ENCODE peak calls at places on chromosomes 13 and 19, in ten cellular contexts. X is naive thymus-derived CD8-positive, alpha-beta T cell; J is renal cortical epithelial cell; R is AG08395; P is GM04504; A is NCI-H510A treated with DMSO at 0.1 percent for 48 hours; T is omental fat pad; U is BJ; Z is stomach; V is GM03348. G is an unnamed sample.

GRCh38 chr19:57620673-57621348 is 6.8 kb downstream of the ZNF134 start:
- DNase-seq in X (no peak), J (peak), R (no peak), P (no peak), A (no peak), T (no peak), U (no peak), Z (no peak), V (no peak), G (no peak)

GRCh38 chr19:11422163-11423068 is 3.3 kb upstream of the RGL3 start:
- DNase-seq in X (peak), J (peak), R (peak), P (peak), A (no peak), T (peak), U (peak), Z (peak), V (peak), G (no peak)

GRCh38 chr19:38877781-38878574 is at the start of gene RINL:
- DNase-seq in X (peak), J (no peak), R (no peak), P (no peak), A (peak), T (no peak), U (no peak), Z (peak), V (no peak), G (no peak)

GRCh38 chr19:3314962-3315675 is 51.3 kb upstream of the NFIC start:
- DNase-seq in X (no peak), J (no peak), R (no peak), P (no peak), A (no peak), T (no peak), U (no peak), Z (no peak), V (no peak), G (no peak)

GRCh38 chr19:48997972-48998371 is 4.3 kb downstream of the RUVBL2 start:
- DNase-seq in X (no peak), J (peak), R (peak), P (no peak), A (peak), T (no peak), U (no peak), Z (peak), V (peak), G (no peak)

GRCh38 chr19:49347191-49347590 is 12.0 kb downstream of the CD37 start:
- DNase-seq in X (no peak), J (no peak), R (no peak), P (no peak), A (no peak), T (no peak), U (no peak), Z (no peak), V (no peak), G (no peak)

GRCh38 chr13:81577601-81578000 is 1236.7 kb upstream of the SPRY2 start:
- DNase-seq in X (no peak), J (peak), R (no peak), P (no peak), A (no peak), T (no peak), U (no peak), Z (no peak), V (no peak), G (no peak)

GRCh38 chr19:5321851-5322681 is 18.5 kb downstream of the PTPRS start:
- DNase-seq in X (peak), J (no peak), R (no peak), P (no peak), A (no peak), T (no peak), U (no peak), Z (no peak), V (no peak), G (no peak)

GRCh38 chr13:42652642-42653415 is 78.9 kb downstream of the TNFSF11 start:
- DNase-seq in X (no peak), J (no peak), R (no peak), P (no peak), A (no peak), T (no peak), U (no peak), Z (no peak), V (no peak), G (no peak)

GRCh38 chr19:36876993-36877938 is 26.6 kb downstream of the ZNF345 start:
- DNase-seq in X (no peak), J (peak), R (no peak), P (no peak), A (no peak), T (no peak), U (no peak), Z (no peak), V (no peak), G (no peak)

GRCh38 chr19:30263719-30264440 is 108.3 kb upstream of the ZNF536 start:
- DNase-seq in X (no peak), J (no peak), R (no peak), P (no peak), A (no peak), T (no peak), U (no peak), Z (no peak), V (no peak), G (no peak)

GRCh38 chr19:13935765-13936486 is 2.3 kb downstream of the PODNL1 start:
- DNase-seq in X (no peak), J (peak), R (no peak), P (no peak), A (no peak), T (no peak), U (no peak), Z (no peak), V (no peak), G (no peak)

GRCh38 chr13:56713656-56714055 is 427.1 kb upstream of the PRR20A start:
- DNase-seq in X (no peak), J (no peak), R (no peak), P (no peak), A (no peak), T (no peak), U (no peak), Z (no peak), V (no peak), G (no peak)